ENCODE peak calls at places on chromosomes 12 and 14, in five cellular contexts. F is HepG2, Y is K562, O is H1, N is GM12878. S is an unnamed sample.

GRCh38 chr12:124334266-124334665 is 39.4 kb downstream of the RFLNA start:
- DNase-seq in F (no peak), N (no peak), Y (no peak), O (no peak), S (no peak)

GRCh38 chr12:76135456-76135855 is 51.0 kb upstream of the NAP1L1 start:
- DNase-seq in Y (no peak), O (no peak), F (no peak), N (no peak), S (no peak)

GRCh38 chr14:92513204-92513965 is at the start of gene RIN3:
- DNase-seq in O (peak), N (no peak), Y (no peak), F (peak), S (peak)

GRCh38 chr12:75208851-75209781 is 523 bp downstream of the KCNC2 start:
- DNase-seq in Y (peak), N (no peak), O (peak), F (no peak), S (peak)

GRCh38 chr12:70338531-70338930 is 27.6 kb upstream of the KCNMB4 start:
- DNase-seq in F (no peak), O (no peak), Y (no peak), N (no peak), S (no peak)

GRCh38 chr12:124126950-124127349 is 153.9 kb downstream of the ZNF664 start:
- DNase-seq in O (no peak), F (no peak), Y (no peak), N (peak), S (no peak)

GRCh38 chr12:85273411-85274075 is 6.5 kb upstream of the ALX1 start:
- DNase-seq in F (no peak), Y (no peak), N (no peak), O (peak), S (no peak)

GRCh38 chr12:101076940-101077351 is 133.1 kb downstream of the SLC5A8 start:
- DNase-seq in Y (no peak), O (no peak), F (no peak), N (no peak), S (no peak)

GRCh38 chr12:288687-289086 is 26.1 kb upstream of the SLC6A13 start:
- DNase-seq in O (no peak), Y (no peak), N (no peak), F (no peak), S (no peak)

GRCh38 chr12:79406993-79407392 is 283.8 kb downstream of the PAWR start:
- DNase-seq in N (no peak), O (no peak), Y (no peak), F (no peak), S (no peak)

GRCh38 chr14:103503296-103503695 is 19.3 kb downstream of the CKB start:
- DNase-seq in N (no peak), Y (no peak), O (no peak), F (no peak), S (no peak)

GRCh38 chr14:46051801-46052200 is 599.8 kb downstream of the RPL10L start:
- DNase-seq in O (no peak), N (no peak), F (no peak), Y (no peak), S (no peak)

GRCh38 chr14:23307146-23307447 is 464 bp downstream of the BCL2L2 start:
- DNase-seq in O (no peak), Y (no peak), F (no peak), N (no peak), S (no peak)

GRCh38 chr14:58026219-58026618 is 125.8 kb downstream of the ARMH4 start:
- DNase-seq in Y (no peak), N (no peak), O (no peak), F (no peak), S (no peak)

GRCh38 chr12:57342207-57342691 is 88.6 kb downstream of the R3HDM2 start:
- DNase-seq in F (no peak), O (peak), Y (peak), N (no peak), S (peak)

GRCh38 chr12:79643821-79644220 is 46.9 kb downstream of the PAWR start:
- DNase-seq in N (no peak), Y (no peak), O (no peak), F (peak), S (no peak)

GRCh38 chr12:119505001-119505400 is 88.6 kb upstream of the TMEM233 start:
- DNase-seq in N (no peak), F (no peak), Y (no peak), O (no peak), S (no peak)

GRCh38 chr12:51865757-51866270 is 17.3 kb upstream of the FIGNL2 start:
- DNase-seq in F (no peak), Y (no peak), N (no peak), O (no peak), S (peak)

GRCh38 chr12:57842342-57843294 is 3.9 kb downstream of the CTDSP2 start:
- DNase-seq in Y (no peak), O (no peak), F (no peak), N (no peak), S (no peak)

GRCh38 chr12:123055281-123055766 is 74.8 kb downstream of the ARL6IP4 start:
- DNase-seq in F (no peak), N (no peak), O (no peak), Y (no peak), S (no peak)
- TF ChIP-seq GABPA in F (no peak), N (no peak), O (no peak), Y (no peak), S (no peak)

GRCh38 chr12:130872179-130873096 is 572 bp downstream of the RAN start:
- DNase-seq in Y (peak), F (no peak), N (no peak), O (no peak), S (peak)

GRCh38 chr12:130873106-130873795 is 1.4 kb downstream of the RAN start:
- DNase-seq in Y (no peak), O (no peak), N (no peak), F (no peak), S (no peak)

GRCh38 chr12:130873825-130874224 is 2.0 kb downstream of the RAN start:
- DNase-seq in O (no peak), F (no peak), Y (no peak), N (no peak), S (no peak)

GRCh38 chr12:130870442-130871285 is 1.2 kb upstream of the RAN start:
- DNase-seq in F (peak), Y (peak), O (peak), N (peak), S (peak)

DNA sequence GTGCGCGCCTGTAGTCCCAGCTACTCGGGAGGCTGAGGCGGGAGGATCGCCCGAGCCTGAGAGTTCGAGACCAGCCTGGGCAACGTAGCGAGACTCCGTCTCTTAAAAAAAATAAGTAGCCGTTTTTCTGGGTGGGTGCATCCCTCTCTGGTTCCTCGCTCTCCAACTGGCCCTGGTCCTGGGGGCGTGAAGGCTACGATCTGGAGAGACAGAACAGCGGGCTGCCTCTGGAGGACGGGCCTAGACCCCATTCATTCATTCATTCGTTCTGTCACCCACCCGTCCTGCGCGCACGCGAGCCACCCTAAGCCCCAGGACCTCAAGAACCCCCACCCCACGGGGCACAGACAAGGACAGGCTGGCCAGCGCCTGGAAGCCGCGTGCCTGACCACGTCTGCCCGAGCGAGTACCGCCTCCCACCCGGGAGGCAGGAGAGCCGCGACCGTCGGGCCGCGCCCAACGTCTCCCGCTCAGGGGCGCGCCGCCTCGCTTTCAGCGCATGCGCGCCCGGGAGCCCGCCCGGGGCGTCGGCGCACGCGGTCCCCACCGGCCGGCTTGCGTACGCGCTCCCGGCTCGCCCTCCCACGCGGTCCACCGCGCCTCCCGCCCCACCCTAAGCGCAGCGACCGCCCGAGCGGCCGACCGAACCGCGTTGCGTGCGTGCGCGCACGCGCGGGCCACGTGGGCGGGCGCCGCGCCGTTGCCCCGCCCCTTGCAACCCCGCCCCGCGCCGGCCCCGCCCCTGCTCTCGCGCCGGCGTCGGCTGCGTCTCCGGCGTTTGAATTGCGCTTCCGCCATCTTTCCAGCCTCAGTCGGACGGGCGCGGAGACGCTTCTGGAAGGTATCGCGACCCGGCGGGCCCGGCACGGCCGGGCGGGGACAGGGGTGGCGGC is at the start of gene RAN:
- DNase-seq in Y (peak), F (peak), O (peak), N (peak), S (peak)
- H2AFZ ChIP-seq in Y (peak), F (no peak), O (no peak), N (peak), S (peak)

GRCh38 chr14:71418591-71419245 is 511.5 kb downstream of the PCNX1 start:
- DNase-seq in Y (peak), N (no peak), O (no peak), F (no peak), S (no peak)
- TF ChIP-seq GABPA in Y (no peak), N (no peak), O (no peak), F (no peak), S (no peak)

DNA sequence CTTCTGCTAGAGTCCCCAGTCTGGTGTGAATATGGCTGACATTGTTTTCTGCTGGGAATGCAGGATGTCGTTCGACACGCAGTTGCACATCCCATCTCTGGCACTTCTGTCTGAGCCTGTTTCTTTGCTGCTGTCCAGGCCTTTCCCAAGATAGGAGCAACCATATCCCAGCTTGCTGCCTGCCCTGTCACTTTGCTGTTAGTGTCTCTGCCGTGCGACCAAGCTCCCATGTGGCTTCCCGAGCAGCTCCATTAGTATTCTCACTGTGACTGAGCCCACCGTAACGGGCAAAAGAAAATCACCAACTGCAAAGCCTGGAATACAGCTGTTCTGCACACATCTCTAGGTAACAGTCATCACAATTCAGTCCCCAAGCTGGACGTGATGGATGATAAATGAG is 66.0 kb upstream of the CPSF6 start:
- DNase-seq in Y (no peak), O (no peak), F (no peak), N (no peak), S (no peak)
- H2AFZ ChIP-seq in Y (peak), O (peak), F (no peak), N (no peak), S (no peak)

GRCh38 chr12:102685172-102685571 is 204.8 kb upstream of the IGF1 start:
- DNase-seq in N (no peak), Y (no peak), O (no peak), F (no peak), S (no peak)
- TF ChIP-seq GABPA in N (no peak), Y (no peak), O (no peak), F (no peak), S (no peak)

DNA sequence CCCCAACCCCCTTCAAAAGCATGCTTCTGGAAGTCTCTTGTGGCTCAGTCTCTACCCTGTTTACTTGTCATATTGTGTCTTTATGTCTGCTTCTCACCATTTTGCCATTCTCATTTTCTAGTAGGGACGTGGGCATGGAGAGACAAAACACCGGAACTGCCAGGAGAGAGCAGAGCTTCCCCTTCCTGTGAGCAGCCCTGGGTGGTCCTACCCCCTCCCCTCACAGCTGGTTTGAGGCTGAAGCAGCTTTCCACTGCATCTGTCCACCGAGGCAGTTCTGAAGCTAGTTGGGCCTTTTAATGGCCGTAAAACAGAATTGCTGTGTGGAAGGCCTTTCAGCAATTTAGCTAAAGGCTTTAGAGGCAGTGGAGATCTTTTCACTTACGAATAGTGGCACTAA is 77.0 kb downstream of the PELI2 start:
- DNase-seq in O (no peak), F (no peak), N (no peak), Y (no peak), S (no peak)
- H2AFZ ChIP-seq in O (no peak), F (no peak), N (peak), Y (peak), S (no peak)

GRCh38 chr12:49827351-49828099 is 688 bp downstream of the NCKAP5L start:
- DNase-seq in O (peak), Y (peak), N (no peak), F (peak), S (peak)
- TF ChIP-seq GABPA in O (no peak), Y (peak), N (peak), F (peak), S (peak)